ENCODE peak calls at places on chromosomes 3 and 15, in four cellular contexts. One of them, this sample, is unnamed.

GRCh38 chr3:32026583-32026982 is 45.0 kb downstream of the ZNF860 start:
- DNase-seq in heart left ventricle: no peak
- DNase-seq in sigmoid colon: no peak
- DNase-seq in tibial nerve: no peak
- DNase-seq in this sample: no peak

GRCh38 chr3:149534082-149534481 is 59.6 kb downstream of the TM4SF4 start:
- DNase-seq in heart left ventricle: no peak
- DNase-seq in sigmoid colon: no peak
- DNase-seq in tibial nerve: no peak
- DNase-seq in this sample: no peak

GRCh38 chr3:146184616-146185015 is 23.6 kb upstream of the PLOD2 start:
- DNase-seq in heart left ventricle: no peak
- DNase-seq in sigmoid colon: no peak
- DNase-seq in tibial nerve: no peak
- DNase-seq in this sample: peak

GRCh38 chr3:151468284-151468917 is 7.5 kb upstream of the IGSF10 start:
- DNase-seq in heart left ventricle: no peak
- DNase-seq in sigmoid colon: no peak
- DNase-seq in tibial nerve: peak
- DNase-seq in this sample: peak

GRCh38 chr15:71747128-71748083 is 62.9 kb upstream of the NR2E3 start:
- DNase-seq in heart left ventricle: no peak
- DNase-seq in sigmoid colon: no peak
- DNase-seq in tibial nerve: no peak
- DNase-seq in this sample: peak

GRCh38 chr3:115918900-115919299 is 295.6 kb downstream of the GAP43 start:
- DNase-seq in heart left ventricle: no peak
- DNase-seq in sigmoid colon: no peak
- DNase-seq in tibial nerve: no peak
- DNase-seq in this sample: no peak

GRCh38 chr3:124767259-124767658 is 37.0 kb downstream of the UMPS start:
- DNase-seq in heart left ventricle: peak
- DNase-seq in sigmoid colon: no peak
- DNase-seq in tibial nerve: no peak
- DNase-seq in this sample: no peak

GRCh38 chr3:49493901-49494300 is 23.8 kb downstream of the DAG1 start:
- DNase-seq in heart left ventricle: no peak
- DNase-seq in sigmoid colon: no peak
- DNase-seq in tibial nerve: no peak
- DNase-seq in this sample: no peak

GRCh38 chr15:92393287-92393993 is at the start of gene ST8SIA2:
- DNase-seq in heart left ventricle: no peak
- DNase-seq in sigmoid colon: no peak
- DNase-seq in tibial nerve: no peak
- DNase-seq in this sample: peak

GRCh38 chr3:143974877-143975238 is 3.2 kb downstream of the DIPK2A start:
- DNase-seq in heart left ventricle: no peak
- DNase-seq in sigmoid colon: no peak
- DNase-seq in tibial nerve: no peak
- DNase-seq in this sample: peak

GRCh38 chr3:72969766-72970165 is 26.8 kb upstream of the PPP4R2 start:
- DNase-seq in heart left ventricle: no peak
- DNase-seq in sigmoid colon: no peak
- DNase-seq in tibial nerve: no peak
- DNase-seq in this sample: peak

GRCh38 chr3:173463250-173463649 is 65.7 kb downstream of the NLGN1 start:
- DNase-seq in heart left ventricle: no peak
- DNase-seq in sigmoid colon: no peak
- DNase-seq in tibial nerve: no peak
- DNase-seq in this sample: no peak

GRCh38 chr3:139107424-139108252 is 62.9 kb upstream of the PRR23C start:
- DNase-seq in heart left ventricle: no peak
- DNase-seq in sigmoid colon: no peak
- DNase-seq in tibial nerve: no peak
- DNase-seq in this sample: no peak

GRCh38 chr3:101131767-101132166 is 138.5 kb upstream of the ABI3BP start:
- DNase-seq in heart left ventricle: no peak
- DNase-seq in sigmoid colon: no peak
- DNase-seq in tibial nerve: no peak
- DNase-seq in this sample: no peak

GRCh38 chr15:41894251-41894790 is 468 bp upstream of the SPTBN5 start:
- DNase-seq in heart left ventricle: no peak
- DNase-seq in sigmoid colon: no peak
- DNase-seq in tibial nerve: no peak
- DNase-seq in this sample: no peak

GRCh38 chr3:150216866-150217600 is 191.1 kb upstream of the TSC22D2 start:
- DNase-seq in heart left ventricle: no peak
- DNase-seq in sigmoid colon: no peak
- DNase-seq in tibial nerve: no peak
- DNase-seq in this sample: no peak

GRCh38 chr15:96351801-96352593 is 21.5 kb downstream of the NR2F2 start:
- DNase-seq in heart left ventricle: no peak
- DNase-seq in sigmoid colon: no peak
- DNase-seq in tibial nerve: no peak
- DNase-seq in this sample: no peak

GRCh38 chr15:51814616-51815015 is 14.8 kb upstream of the TMOD3 start:
- DNase-seq in heart left ventricle: no peak
- DNase-seq in sigmoid colon: no peak
- DNase-seq in tibial nerve: no peak
- DNase-seq in this sample: peak

GRCh38 chr15:60844431-60845174 is 365.7 kb upstream of the ICE2 start:
- DNase-seq in heart left ventricle: no peak
- DNase-seq in sigmoid colon: no peak
- DNase-seq in tibial nerve: no peak
- DNase-seq in this sample: no peak

GRCh38 chr3:100103558-100104441 is 10.5 kb downstream of the FILIP1L start:
- DNase-seq in heart left ventricle: no peak
- DNase-seq in sigmoid colon: no peak
- DNase-seq in tibial nerve: no peak
- DNase-seq in this sample: peak

GRCh38 chr3:53486961-53487654 is 7.3 kb upstream of the CACNA1D start:
- DNase-seq in heart left ventricle: no peak
- DNase-seq in sigmoid colon: no peak
- DNase-seq in tibial nerve: no peak
- DNase-seq in this sample: no peak

GRCh38 chr3:112247900-112248299 is 46.1 kb downstream of the SLC9C1 start:
- DNase-seq in heart left ventricle: no peak
- DNase-seq in sigmoid colon: no peak
- DNase-seq in tibial nerve: no peak
- DNase-seq in this sample: no peak

GRCh38 chr3:23832523-23832922 is 26.8 kb downstream of the UBE2E1 start:
- DNase-seq in heart left ventricle: no peak
- DNase-seq in sigmoid colon: no peak
- DNase-seq in tibial nerve: no peak
- DNase-seq in this sample: no peak
- TF ChIP-seq CTCF in heart left ventricle: no peak
- TF ChIP-seq CTCF in sigmoid colon: no peak
- TF ChIP-seq CTCF in tibial nerve: no peak
- TF ChIP-seq CTCF in this sample: no peak

GRCh38 chr15:74426404-74427281 is 7.1 kb downstream of the SEMA7A start:
- DNase-seq in heart left ventricle: no peak
- DNase-seq in sigmoid colon: no peak
- DNase-seq in tibial nerve: no peak
- DNase-seq in this sample: no peak

GRCh38 chr15:74429784-74430141 is 4.0 kb downstream of the SEMA7A start:
- DNase-seq in heart left ventricle: no peak
- DNase-seq in sigmoid colon: no peak
- DNase-seq in tibial nerve: no peak
- DNase-seq in this sample: no peak

GRCh38 chr15:74428442-74428787 is 5.3 kb downstream of the SEMA7A start:
- DNase-seq in heart left ventricle: no peak
- DNase-seq in sigmoid colon: no peak
- DNase-seq in tibial nerve: no peak
- DNase-seq in this sample: no peak

GRCh38 chr15:74428970-74429783 is 4.6 kb downstream of the SEMA7A start:
- DNase-seq in heart left ventricle: no peak
- DNase-seq in sigmoid colon: no peak
- DNase-seq in tibial nerve: no peak
- DNase-seq in this sample: no peak

GRCh38 chr15:74427607-74428441 is 5.9 kb downstream of the SEMA7A start:
- DNase-seq in heart left ventricle: no peak
- DNase-seq in sigmoid colon: no peak
- DNase-seq in tibial nerve: no peak
- DNase-seq in this sample: no peak
- H3K4me3 ChIP-seq in heart left ventricle: no peak
- H3K4me3 ChIP-seq in sigmoid colon: no peak
- H3K4me3 ChIP-seq in tibial nerve: no peak
- H3K4me3 ChIP-seq in this sample: no peak

GRCh38 chr15:73105064-73105463 is 52.8 kb downstream of the NEO1 start:
- DNase-seq in heart left ventricle: no peak
- DNase-seq in sigmoid colon: no peak
- DNase-seq in tibial nerve: no peak
- DNase-seq in this sample: no peak
- TF ChIP-seq CTCF in heart left ventricle: no peak
- TF ChIP-seq CTCF in sigmoid colon: no peak
- TF ChIP-seq CTCF in tibial nerve: no peak
- TF ChIP-seq CTCF in this sample: no peak

DNA sequence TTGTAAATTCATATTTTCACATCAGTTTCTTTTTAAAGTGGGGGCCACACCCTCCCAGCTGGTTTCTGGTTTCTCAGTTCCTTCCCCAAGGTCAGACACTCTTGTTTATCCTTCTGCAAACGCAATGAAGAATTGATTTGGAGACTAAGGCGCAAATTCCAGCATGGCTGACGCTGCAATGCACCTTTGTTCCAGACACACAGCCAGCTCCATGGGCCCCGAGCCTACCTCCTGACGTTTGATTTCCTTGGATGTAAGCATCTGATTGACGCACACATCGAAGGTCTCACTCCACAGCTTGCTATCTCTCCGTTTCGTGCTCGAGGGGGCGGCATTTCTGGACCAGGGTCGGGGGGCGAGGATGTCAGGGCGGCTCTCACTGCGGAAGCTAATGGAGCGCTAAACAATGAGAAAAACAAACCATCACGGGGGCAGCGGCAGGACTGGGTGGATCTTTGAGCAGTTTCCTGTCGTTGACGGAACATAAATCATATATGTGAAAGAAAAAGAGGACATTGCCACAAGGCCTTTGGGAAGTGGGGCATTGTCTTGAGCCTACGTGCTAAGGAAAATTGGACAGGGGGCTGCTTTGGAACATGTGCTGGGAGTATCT is 46.9 kb downstream of the ARHGEF3 start:
- DNase-seq in heart left ventricle: peak
- DNase-seq in sigmoid colon: no peak
- DNase-seq in tibial nerve: peak
- DNase-seq in this sample: no peak
- H3K4me3 ChIP-seq in heart left ventricle: peak
- H3K4me3 ChIP-seq in sigmoid colon: no peak
- H3K4me3 ChIP-seq in tibial nerve: peak
- H3K4me3 ChIP-seq in this sample: no peak

This sample was measured in fibroblast of mammary gland.